ENCODE peak calls at places on chromosomes 13 and 19, in nine cellular contexts. One of them, this sample, is unnamed.

GRCh38 chr19:49554701-49555181 is 25.6 kb downstream of the NOSIP start:
- DNase-seq in CD8-positive, alpha-beta memory T cell: peak; percentile 53
- DNase-seq in ovary: no peak
- DNase-seq in thyroid gland: no peak
- DNase-seq in PC-3: no peak
- DNase-seq in colonic mucosa: no peak
- DNase-seq in uterus: no peak
- DNase-seq in keratinocyte: no peak
- DNase-seq in OCI-LY7: no peak
- DNase-seq in this sample: peak; percentile 74

GRCh38 chr13:29154390-29154789 is 334.3 kb downstream of the MTUS2 start:
- DNase-seq in CD8-positive, alpha-beta memory T cell: no peak
- DNase-seq in ovary: no peak
- DNase-seq in thyroid gland: no peak
- DNase-seq in PC-3: no peak
- DNase-seq in colonic mucosa: no peak
- DNase-seq in uterus: no peak
- DNase-seq in keratinocyte: no peak
- DNase-seq in OCI-LY7: no peak
- DNase-seq in this sample: no peak

GRCh38 chr19:13267889-13268288 is 117.7 kb downstream of the IER2 start:
- DNase-seq in CD8-positive, alpha-beta memory T cell: no peak
- DNase-seq in ovary: no peak
- DNase-seq in thyroid gland: no peak
- DNase-seq in PC-3: no peak
- DNase-seq in colonic mucosa: no peak
- DNase-seq in uterus: no peak
- DNase-seq in keratinocyte: no peak
- DNase-seq in OCI-LY7: no peak
- DNase-seq in this sample: no peak

GRCh38 chr13:35549481-35549880 is 73.0 kb upstream of the MAB21L1 start:
- DNase-seq in CD8-positive, alpha-beta memory T cell: no peak
- DNase-seq in ovary: no peak
- DNase-seq in thyroid gland: no peak
- DNase-seq in PC-3: peak; percentile 80
- DNase-seq in colonic mucosa: no peak
- DNase-seq in uterus: no peak
- DNase-seq in keratinocyte: no peak
- DNase-seq in OCI-LY7: no peak
- DNase-seq in this sample: no peak

GRCh38 chr13:87884874-87885273 is 213.7 kb downstream of the SLITRK5 start:
- DNase-seq in CD8-positive, alpha-beta memory T cell: no peak
- DNase-seq in ovary: no peak
- DNase-seq in thyroid gland: no peak
- DNase-seq in PC-3: peak; percentile 29
- DNase-seq in colonic mucosa: no peak
- DNase-seq in uterus: no peak
- DNase-seq in keratinocyte: no peak
- DNase-seq in OCI-LY7: no peak
- DNase-seq in this sample: no peak

GRCh38 chr19:39359026-39359425 is 16.8 kb downstream of the SAMD4B start:
- DNase-seq in CD8-positive, alpha-beta memory T cell: no peak
- DNase-seq in ovary: no peak
- DNase-seq in thyroid gland: no peak
- DNase-seq in PC-3: no peak
- DNase-seq in colonic mucosa: no peak
- DNase-seq in uterus: no peak
- DNase-seq in keratinocyte: no peak
- DNase-seq in OCI-LY7: no peak
- DNase-seq in this sample: no peak

GRCh38 chr19:47623921-47624391 is 15.0 kb downstream of the BICRA start:
- DNase-seq in CD8-positive, alpha-beta memory T cell: no peak
- DNase-seq in ovary: no peak
- DNase-seq in thyroid gland: no peak
- DNase-seq in PC-3: no peak
- DNase-seq in colonic mucosa: no peak
- DNase-seq in uterus: no peak
- DNase-seq in keratinocyte: no peak
- DNase-seq in OCI-LY7: no peak
- DNase-seq in this sample: peak; percentile 55

GRCh38 chr19:8629184-8629583 is 1.2 kb upstream of the NFILZ start:
- DNase-seq in CD8-positive, alpha-beta memory T cell: no peak
- DNase-seq in ovary: no peak
- DNase-seq in thyroid gland: no peak
- DNase-seq in PC-3: no peak
- DNase-seq in colonic mucosa: no peak
- DNase-seq in uterus: no peak
- DNase-seq in keratinocyte: no peak
- DNase-seq in OCI-LY7: no peak
- DNase-seq in this sample: no peak

GRCh38 chr19:31676271-31677004 is 327.2 kb upstream of the TSHZ3 start:
- DNase-seq in CD8-positive, alpha-beta memory T cell: no peak
- DNase-seq in ovary: no peak
- DNase-seq in thyroid gland: peak; percentile 21
- DNase-seq in PC-3: no peak
- DNase-seq in colonic mucosa: no peak
- DNase-seq in uterus: no peak
- DNase-seq in keratinocyte: no peak
- DNase-seq in OCI-LY7: peak; percentile 3
- DNase-seq in this sample: no peak

GRCh38 chr13:87975035-87975434 is 303.9 kb downstream of the SLITRK5 start:
- DNase-seq in CD8-positive, alpha-beta memory T cell: no peak
- DNase-seq in ovary: no peak
- DNase-seq in thyroid gland: no peak
- DNase-seq in PC-3: no peak
- DNase-seq in colonic mucosa: no peak
- DNase-seq in uterus: no peak
- DNase-seq in keratinocyte: no peak
- DNase-seq in OCI-LY7: no peak
- DNase-seq in this sample: no peak

DNA sequence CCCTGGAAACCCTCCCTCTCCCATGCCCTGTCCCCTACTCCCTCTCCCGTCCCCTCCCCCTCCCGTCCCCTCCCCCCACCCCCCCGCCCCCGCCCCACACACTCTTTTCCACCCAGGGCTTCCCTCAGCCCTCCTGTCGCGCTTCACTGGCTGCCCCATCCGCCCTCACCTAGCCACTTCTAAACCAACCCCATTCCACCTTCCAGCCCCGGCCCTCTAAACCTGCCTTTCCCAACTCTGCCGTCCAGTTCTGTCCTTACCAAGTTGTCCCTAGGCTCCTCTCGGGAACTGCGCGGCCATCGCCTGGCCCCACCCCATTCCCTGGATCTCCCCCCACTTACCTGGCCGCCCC is 972 bp downstream of the RGL3 start:
- DNase-seq in CD8-positive, alpha-beta memory T cell: no peak
- DNase-seq in ovary: no peak
- DNase-seq in thyroid gland: no peak
- DNase-seq in PC-3: no peak
- DNase-seq in colonic mucosa: no peak
- DNase-seq in uterus: no peak
- DNase-seq in keratinocyte: no peak
- DNase-seq in OCI-LY7: no peak
- DNase-seq in this sample: no peak
- H3K4me1 ChIP-seq in CD8-positive, alpha-beta memory T cell: peaks cover 30% of the 10 kb centered on the region
- H3K4me1 ChIP-seq in ovary: peaks cover 13% of the 10 kb centered on the region
- H3K4me1 ChIP-seq in thyroid gland: peaks cover 43% of the 10 kb centered on the region
- H3K4me1 ChIP-seq in PC-3: no peaks in the 10 kb centered on the region
- H3K4me1 ChIP-seq in colonic mucosa: peaks cover 4% of the 10 kb centered on the region
- H3K4me1 ChIP-seq in uterus: no peaks in the 10 kb centered on the region
- H3K4me1 ChIP-seq in keratinocyte: peaks cover 16% of the 10 kb centered on the region
- H3K4me1 ChIP-seq in OCI-LY7: peaks cover 30% of the 10 kb centered on the region
- H3K4me1 ChIP-seq in this sample: no peaks in the 10 kb centered on the region

DNA sequence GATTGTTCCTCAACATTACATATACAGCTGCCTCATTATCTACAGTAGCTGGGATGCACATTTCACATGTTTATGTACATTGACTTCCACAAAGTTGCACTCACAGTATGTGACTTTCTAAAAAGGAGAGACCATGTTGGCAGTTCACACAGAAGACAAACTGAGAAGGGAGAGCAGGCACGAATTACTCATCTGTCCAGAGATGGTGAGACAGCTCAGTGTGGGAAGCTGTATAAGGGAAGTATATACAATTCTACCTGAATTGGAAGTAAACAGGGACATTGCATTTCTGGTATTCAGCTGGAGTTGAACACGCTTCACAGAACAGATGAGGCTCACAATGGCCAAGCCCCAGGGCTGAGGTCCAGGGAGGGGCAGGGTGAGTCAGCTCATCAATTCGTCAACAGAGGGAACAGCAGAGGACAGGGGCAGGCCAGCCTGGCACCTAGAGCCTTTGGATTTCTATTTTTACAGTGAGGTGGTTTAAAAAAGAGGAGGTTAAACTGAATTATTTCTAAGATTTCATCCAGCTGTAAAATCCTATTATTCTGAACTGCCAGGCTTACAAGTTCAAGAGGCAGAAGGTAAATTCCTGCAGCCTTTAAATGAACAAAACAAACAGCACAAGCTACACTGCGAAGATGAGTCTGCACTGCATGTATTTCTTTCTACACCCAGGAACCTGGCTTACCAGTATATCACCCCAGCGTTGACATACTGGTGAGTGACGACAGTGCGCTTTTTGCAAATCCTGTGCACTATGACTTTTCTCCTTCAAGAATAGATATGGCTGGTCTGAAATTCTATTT is 9.8 kb downstream of the PARP4 start:
- DNase-seq in CD8-positive, alpha-beta memory T cell: no peak
- DNase-seq in ovary: no peak
- DNase-seq in thyroid gland: peak; percentile 25
- DNase-seq in PC-3: peak; percentile 92
- DNase-seq in colonic mucosa: peak; percentile 53
- DNase-seq in uterus: no peak
- DNase-seq in keratinocyte: no peak
- DNase-seq in OCI-LY7: no peak
- DNase-seq in this sample: peak; percentile 63
- H3K27ac ChIP-seq in CD8-positive, alpha-beta memory T cell: no peak overlapping the region
- H3K27ac ChIP-seq in ovary: no peak overlapping the region
- H3K27ac ChIP-seq in thyroid gland: no peak overlapping the region
- H3K27ac ChIP-seq in PC-3: peak overlapping the region; percentile 97
- H3K27ac ChIP-seq in colonic mucosa: peak overlapping the region; percentile 45
- H3K27ac ChIP-seq in uterus: no peak overlapping the region
- H3K27ac ChIP-seq in keratinocyte: peak overlapping the region; percentile 78
- H3K27ac ChIP-seq in OCI-LY7: no peak overlapping the region
- H3K27ac ChIP-seq in this sample: peak overlapping the region; percentile 21

GRCh38 chr13:66887088-66887487 is 343.0 kb downstream of the PCDH9 start:
- DNase-seq in CD8-positive, alpha-beta memory T cell: no peak
- DNase-seq in ovary: no peak
- DNase-seq in thyroid gland: no peak
- DNase-seq in PC-3: no peak
- DNase-seq in colonic mucosa: no peak
- DNase-seq in uterus: no peak
- DNase-seq in keratinocyte: no peak
- DNase-seq in OCI-LY7: peak; percentile 89
- DNase-seq in this sample: no peak

GRCh38 chr13:66888698-66889097 is 341.4 kb downstream of the PCDH9 start:
- DNase-seq in CD8-positive, alpha-beta memory T cell: no peak
- DNase-seq in ovary: no peak
- DNase-seq in thyroid gland: no peak
- DNase-seq in PC-3: no peak
- DNase-seq in colonic mucosa: no peak
- DNase-seq in uterus: no peak
- DNase-seq in keratinocyte: no peak
- DNase-seq in OCI-LY7: no peak
- DNase-seq in this sample: no peak

GRCh38 chr13:66886248-66886647 is 343.9 kb downstream of the PCDH9 start:
- DNase-seq in CD8-positive, alpha-beta memory T cell: no peak
- DNase-seq in ovary: no peak
- DNase-seq in thyroid gland: peak; percentile 4
- DNase-seq in PC-3: no peak
- DNase-seq in colonic mucosa: no peak
- DNase-seq in uterus: no peak
- DNase-seq in keratinocyte: no peak
- DNase-seq in OCI-LY7: peak; percentile 91
- DNase-seq in this sample: no peak
- H3K4me1 ChIP-seq in CD8-positive, alpha-beta memory T cell: no peaks in the 10 kb centered on the region
- H3K4me1 ChIP-seq in ovary: no peaks in the 10 kb centered on the region
- H3K4me1 ChIP-seq in thyroid gland: peaks cover 7% of the 10 kb centered on the region
- H3K4me1 ChIP-seq in PC-3: no peaks in the 10 kb centered on the region
- H3K4me1 ChIP-seq in colonic mucosa: no peaks in the 10 kb centered on the region
- H3K4me1 ChIP-seq in uterus: no peaks in the 10 kb centered on the region
- H3K4me1 ChIP-seq in keratinocyte: no peaks in the 10 kb centered on the region
- H3K4me1 ChIP-seq in OCI-LY7: peaks cover 67% of the 10 kb centered on the region
- H3K4me1 ChIP-seq in this sample: no peaks in the 10 kb centered on the region

GRCh38 chr13:23506821-23507210 is 63.4 kb upstream of the TNFRSF19 start:
- DNase-seq in CD8-positive, alpha-beta memory T cell: no peak
- DNase-seq in ovary: no peak
- DNase-seq in thyroid gland: no peak
- DNase-seq in PC-3: peak; percentile 17
- DNase-seq in colonic mucosa: no peak
- DNase-seq in uterus: no peak
- DNase-seq in keratinocyte: no peak
- DNase-seq in OCI-LY7: no peak
- DNase-seq in this sample: no peak

GRCh38 chr13:23510544-23510916 is 59.7 kb upstream of the TNFRSF19 start:
- DNase-seq in CD8-positive, alpha-beta memory T cell: no peak
- DNase-seq in ovary: no peak
- DNase-seq in thyroid gland: no peak
- DNase-seq in PC-3: no peak
- DNase-seq in colonic mucosa: no peak
- DNase-seq in uterus: no peak
- DNase-seq in keratinocyte: no peak
- DNase-seq in OCI-LY7: no peak
- DNase-seq in this sample: no peak

GRCh38 chr13:23510979-23511735 is 59.1 kb upstream of the TNFRSF19 start:
- DNase-seq in CD8-positive, alpha-beta memory T cell: no peak
- DNase-seq in ovary: no peak
- DNase-seq in thyroid gland: peak; percentile 6
- DNase-seq in PC-3: peak; percentile 50
- DNase-seq in colonic mucosa: no peak
- DNase-seq in uterus: no peak
- DNase-seq in keratinocyte: no peak
- DNase-seq in OCI-LY7: peak; percentile 16
- DNase-seq in this sample: no peak

GRCh38 chr13:23512762-23513395 is 57.3 kb upstream of the TNFRSF19 start:
- DNase-seq in CD8-positive, alpha-beta memory T cell: no peak
- DNase-seq in ovary: no peak
- DNase-seq in thyroid gland: no peak
- DNase-seq in PC-3: peak; percentile 15
- DNase-seq in colonic mucosa: no peak
- DNase-seq in uterus: no peak
- DNase-seq in keratinocyte: no peak
- DNase-seq in OCI-LY7: no peak
- DNase-seq in this sample: no peak

DNA sequence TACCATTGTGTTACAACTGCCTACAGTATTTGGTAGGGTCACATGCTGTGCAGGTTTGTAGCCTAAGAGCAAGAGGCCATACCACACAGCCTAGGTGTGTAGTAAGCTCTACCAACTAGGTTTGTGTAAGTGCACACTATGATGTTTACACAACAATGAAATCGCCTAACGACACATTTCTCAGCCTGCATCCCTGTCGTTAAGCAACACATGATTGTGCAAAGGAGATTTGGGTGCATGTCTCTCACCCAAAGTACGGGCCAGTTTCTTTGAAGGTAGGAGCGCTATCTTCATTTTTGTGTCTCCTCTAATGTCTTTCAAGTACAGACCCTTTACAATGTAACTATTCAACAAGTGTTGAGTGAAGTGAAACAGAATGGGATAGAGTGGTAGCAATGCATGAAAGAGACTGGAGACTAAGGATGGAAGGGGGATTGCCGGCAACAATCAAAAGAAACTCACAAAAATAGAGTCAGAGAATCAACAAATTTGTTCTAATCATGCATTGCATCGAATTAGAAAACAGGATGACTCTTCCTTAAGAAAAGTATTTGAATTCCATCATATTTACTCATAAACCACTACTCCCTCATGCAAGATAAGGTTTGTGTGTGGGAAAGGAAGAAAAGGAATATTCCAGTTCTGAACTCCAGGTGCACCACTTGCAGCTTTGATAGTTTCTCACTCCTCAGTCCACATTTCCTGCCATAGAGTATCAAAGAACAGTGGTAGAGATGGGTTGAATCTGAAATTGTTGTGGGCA is 60.2 kb upstream of the TNFRSF19 start:
- DNase-seq in CD8-positive, alpha-beta memory T cell: no peak
- DNase-seq in ovary: no peak
- DNase-seq in thyroid gland: no peak
- DNase-seq in PC-3: peak; percentile 79
- DNase-seq in colonic mucosa: no peak
- DNase-seq in uterus: no peak
- DNase-seq in keratinocyte: no peak
- DNase-seq in OCI-LY7: no peak
- DNase-seq in this sample: no peak
- H3K27ac ChIP-seq in CD8-positive, alpha-beta memory T cell: no peak overlapping the region
- H3K27ac ChIP-seq in ovary: no peak overlapping the region
- H3K27ac ChIP-seq in thyroid gland: no peak overlapping the region
- H3K27ac ChIP-seq in PC-3: peak overlapping the region; percentile 83
- H3K27ac ChIP-seq in colonic mucosa: no peak overlapping the region
- H3K27ac ChIP-seq in uterus: peak overlapping the region; percentile 56
- H3K27ac ChIP-seq in keratinocyte: peak overlapping the region; percentile 31
- H3K27ac ChIP-seq in OCI-LY7: no peak overlapping the region
- H3K27ac ChIP-seq in this sample: no peak overlapping the region